ENCODE peak calls at places on chromosomes 16 and 17, in eight cellular contexts. One of them, this sample, is unnamed. For H3K27me3, the result is how much of the 10 kb centered on the place peaks cover.

GRCh38 chr17:42555122-42555622 is 2.4 kb downstream of the HSD17B1 start:
- DNase-seq in hepatocyte: no peak
- DNase-seq in IMR-90: no peak
- DNase-seq in heart right ventricle: no peak
- DNase-seq in WERI-Rb-1: no peak
- DNase-seq in tibial artery: no peak
- DNase-seq in lung: no peak
- DNase-seq in GM23338: no peak
- DNase-seq in this sample: no peak

GRCh38 chr16:14028207-14028606 is 42.9 kb upstream of the MRTFB start:
- DNase-seq in hepatocyte: no peak
- DNase-seq in IMR-90: no peak
- DNase-seq in heart right ventricle: no peak
- DNase-seq in WERI-Rb-1: no peak
- DNase-seq in tibial artery: no peak
- DNase-seq in lung: no peak
- DNase-seq in GM23338: no peak
- DNase-seq in this sample: no peak

GRCh38 chr17:30376621-30377452 is 1.9 kb upstream of the CPD start:
- DNase-seq in hepatocyte: peak
- DNase-seq in IMR-90: peak
- DNase-seq in heart right ventricle: no peak
- DNase-seq in WERI-Rb-1: no peak
- DNase-seq in tibial artery: no peak
- DNase-seq in lung: peak
- DNase-seq in GM23338: no peak
- DNase-seq in this sample: no peak

GRCh38 chr16:11857161-11857560 is 5.8 kb upstream of the RSL1D1 start:
- DNase-seq in hepatocyte: no peak
- DNase-seq in IMR-90: peak
- DNase-seq in heart right ventricle: no peak
- DNase-seq in WERI-Rb-1: no peak
- DNase-seq in tibial artery: no peak
- DNase-seq in lung: no peak
- DNase-seq in GM23338: no peak
- DNase-seq in this sample: no peak

GRCh38 chr16:61836804-61837398 is 199.3 kb downstream of the CDH8 start:
- DNase-seq in hepatocyte: no peak
- DNase-seq in IMR-90: no peak
- DNase-seq in heart right ventricle: no peak
- DNase-seq in WERI-Rb-1: no peak
- DNase-seq in tibial artery: no peak
- DNase-seq in lung: no peak
- DNase-seq in GM23338: peak
- DNase-seq in this sample: no peak

GRCh38 chr16:64590516-64590915 is 531.3 kb downstream of the CDH11 start:
- DNase-seq in hepatocyte: no peak
- DNase-seq in IMR-90: peak
- DNase-seq in heart right ventricle: no peak
- DNase-seq in WERI-Rb-1: no peak
- DNase-seq in tibial artery: no peak
- DNase-seq in lung: no peak
- DNase-seq in GM23338: no peak
- DNase-seq in this sample: peak

GRCh38 chr17:49916854-49917515 is 52.0 kb upstream of the DLX4 start:
- DNase-seq in hepatocyte: no peak
- DNase-seq in IMR-90: no peak
- DNase-seq in heart right ventricle: no peak
- DNase-seq in WERI-Rb-1: no peak
- DNase-seq in tibial artery: no peak
- DNase-seq in lung: no peak
- DNase-seq in GM23338: no peak
- DNase-seq in this sample: no peak

GRCh38 chr17:1490643-1491405 is 1.7 kb downstream of the MYO1C start:
- DNase-seq in hepatocyte: peak
- DNase-seq in IMR-90: no peak
- DNase-seq in heart right ventricle: peak
- DNase-seq in WERI-Rb-1: peak
- DNase-seq in tibial artery: peak
- DNase-seq in lung: peak
- DNase-seq in GM23338: peak
- DNase-seq in this sample: peak

GRCh38 chr17:71071837-71072236 is 902.5 kb downstream of the KCNJ2 start:
- DNase-seq in hepatocyte: peak
- DNase-seq in IMR-90: peak
- DNase-seq in heart right ventricle: no peak
- DNase-seq in WERI-Rb-1: no peak
- DNase-seq in tibial artery: no peak
- DNase-seq in lung: no peak
- DNase-seq in GM23338: no peak
- DNase-seq in this sample: peak

GRCh38 chr17:7383742-7384488 is 3.0 kb downstream of the TNK1 start:
- DNase-seq in hepatocyte: peak
- DNase-seq in IMR-90: peak
- DNase-seq in heart right ventricle: peak
- DNase-seq in WERI-Rb-1: no peak
- DNase-seq in tibial artery: no peak
- DNase-seq in lung: no peak
- DNase-seq in GM23338: peak
- DNase-seq in this sample: no peak

GRCh38 chr17:83081561-83082201 is 2.3 kb downstream of the METRNL start:
- DNase-seq in hepatocyte: peak
- DNase-seq in IMR-90: peak
- DNase-seq in heart right ventricle: no peak
- DNase-seq in WERI-Rb-1: no peak
- DNase-seq in tibial artery: peak
- DNase-seq in lung: no peak
- DNase-seq in GM23338: no peak
- DNase-seq in this sample: no peak

GRCh38 chr17:63911657-63912100 is 621 bp upstream of the CSHL1 start:
- DNase-seq in hepatocyte: peak
- DNase-seq in IMR-90: peak
- DNase-seq in heart right ventricle: no peak
- DNase-seq in WERI-Rb-1: peak
- DNase-seq in tibial artery: no peak
- DNase-seq in lung: no peak
- DNase-seq in GM23338: peak
- DNase-seq in this sample: peak

GRCh38 chr17:74866198-74866835 is 6.5 kb downstream of the FDXR start:
- DNase-seq in hepatocyte: no peak
- DNase-seq in IMR-90: no peak
- DNase-seq in heart right ventricle: no peak
- DNase-seq in WERI-Rb-1: no peak
- DNase-seq in tibial artery: no peak
- DNase-seq in lung: no peak
- DNase-seq in GM23338: no peak
- DNase-seq in this sample: no peak

GRCh38 chr16:8262299-8262698 is 328.0 kb downstream of the TMEM114 start:
- DNase-seq in hepatocyte: peak
- DNase-seq in IMR-90: no peak
- DNase-seq in heart right ventricle: no peak
- DNase-seq in WERI-Rb-1: no peak
- DNase-seq in tibial artery: no peak
- DNase-seq in lung: no peak
- DNase-seq in GM23338: no peak
- DNase-seq in this sample: no peak

GRCh38 chr17:74777884-74778490 is 1.8 kb upstream of the NAT9 start:
- DNase-seq in hepatocyte: no peak
- DNase-seq in IMR-90: no peak
- DNase-seq in heart right ventricle: no peak
- DNase-seq in WERI-Rb-1: no peak
- DNase-seq in tibial artery: no peak
- DNase-seq in lung: no peak
- DNase-seq in GM23338: no peak
- DNase-seq in this sample: no peak

GRCh38 chr17:4980644-4981216 is 6.7 kb downstream of the CAMTA2 start:
- DNase-seq in hepatocyte: peak
- DNase-seq in IMR-90: peak
- DNase-seq in heart right ventricle: no peak
- DNase-seq in WERI-Rb-1: peak
- DNase-seq in tibial artery: no peak
- DNase-seq in lung: no peak
- DNase-seq in GM23338: peak
- DNase-seq in this sample: peak

GRCh38 chr16:23061669-23062068 is 87.6 kb downstream of the USP31 start:
- DNase-seq in hepatocyte: no peak
- DNase-seq in IMR-90: peak
- DNase-seq in heart right ventricle: no peak
- DNase-seq in WERI-Rb-1: no peak
- DNase-seq in tibial artery: no peak
- DNase-seq in lung: no peak
- DNase-seq in GM23338: no peak
- DNase-seq in this sample: no peak
- H3K27me3 ChIP-seq in hepatocyte: under half
- H3K27me3 ChIP-seq in IMR-90: under half
- H3K27me3 ChIP-seq in heart right ventricle: under half
- H3K27me3 ChIP-seq in WERI-Rb-1: under half
- H3K27me3 ChIP-seq in tibial artery: under half
- H3K27me3 ChIP-seq in lung: under half
- H3K27me3 ChIP-seq in GM23338: under half
- H3K27me3 ChIP-seq in this sample: under half

GRCh38 chr17:48178327-48178726 is 70.8 kb downstream of the SNX11 start:
- DNase-seq in hepatocyte: no peak
- DNase-seq in IMR-90: no peak
- DNase-seq in heart right ventricle: no peak
- DNase-seq in WERI-Rb-1: no peak
- DNase-seq in tibial artery: no peak
- DNase-seq in lung: no peak
- DNase-seq in GM23338: no peak
- DNase-seq in this sample: no peak
- TF ChIP-seq CTCF in hepatocyte: no peak
- TF ChIP-seq CTCF in IMR-90: no peak
- TF ChIP-seq CTCF in heart right ventricle: no peak
- TF ChIP-seq CTCF in WERI-Rb-1: no peak
- TF ChIP-seq CTCF in tibial artery: no peak
- TF ChIP-seq CTCF in lung: no peak
- TF ChIP-seq CTCF in GM23338: no peak
- TF ChIP-seq CTCF in this sample: no peak

DNA sequence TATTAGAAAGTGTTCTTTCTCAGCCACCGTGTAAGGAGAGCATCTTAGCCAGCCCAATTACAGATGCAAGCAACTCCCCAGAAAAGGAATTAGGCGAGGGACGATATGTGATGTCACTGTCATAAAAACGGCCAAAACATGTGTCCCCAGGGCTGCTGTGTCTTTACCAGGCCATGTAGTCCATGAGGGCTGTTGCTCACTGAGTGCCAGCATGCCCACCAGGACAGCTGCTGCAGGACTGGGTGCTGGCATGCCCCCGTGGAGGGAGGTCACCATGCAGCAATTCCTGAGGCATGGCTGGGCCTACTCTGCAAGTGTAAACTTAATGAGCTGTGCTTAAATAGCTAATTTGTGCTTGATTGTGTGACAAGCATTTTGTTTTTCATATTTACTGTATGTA is 156.9 kb downstream of the LGALS9B start:
- DNase-seq in hepatocyte: no peak
- DNase-seq in IMR-90: no peak
- DNase-seq in heart right ventricle: no peak
- DNase-seq in WERI-Rb-1: no peak
- DNase-seq in tibial artery: no peak
- DNase-seq in lung: no peak
- DNase-seq in GM23338: no peak
- DNase-seq in this sample: no peak
- H3K27me3 ChIP-seq in hepatocyte: under half
- H3K27me3 ChIP-seq in IMR-90: under half
- H3K27me3 ChIP-seq in heart right ventricle: under half
- H3K27me3 ChIP-seq in WERI-Rb-1: under half
- H3K27me3 ChIP-seq in tibial artery: under half
- H3K27me3 ChIP-seq in lung: under half
- H3K27me3 ChIP-seq in GM23338: under half
- H3K27me3 ChIP-seq in this sample: under half

DNA sequence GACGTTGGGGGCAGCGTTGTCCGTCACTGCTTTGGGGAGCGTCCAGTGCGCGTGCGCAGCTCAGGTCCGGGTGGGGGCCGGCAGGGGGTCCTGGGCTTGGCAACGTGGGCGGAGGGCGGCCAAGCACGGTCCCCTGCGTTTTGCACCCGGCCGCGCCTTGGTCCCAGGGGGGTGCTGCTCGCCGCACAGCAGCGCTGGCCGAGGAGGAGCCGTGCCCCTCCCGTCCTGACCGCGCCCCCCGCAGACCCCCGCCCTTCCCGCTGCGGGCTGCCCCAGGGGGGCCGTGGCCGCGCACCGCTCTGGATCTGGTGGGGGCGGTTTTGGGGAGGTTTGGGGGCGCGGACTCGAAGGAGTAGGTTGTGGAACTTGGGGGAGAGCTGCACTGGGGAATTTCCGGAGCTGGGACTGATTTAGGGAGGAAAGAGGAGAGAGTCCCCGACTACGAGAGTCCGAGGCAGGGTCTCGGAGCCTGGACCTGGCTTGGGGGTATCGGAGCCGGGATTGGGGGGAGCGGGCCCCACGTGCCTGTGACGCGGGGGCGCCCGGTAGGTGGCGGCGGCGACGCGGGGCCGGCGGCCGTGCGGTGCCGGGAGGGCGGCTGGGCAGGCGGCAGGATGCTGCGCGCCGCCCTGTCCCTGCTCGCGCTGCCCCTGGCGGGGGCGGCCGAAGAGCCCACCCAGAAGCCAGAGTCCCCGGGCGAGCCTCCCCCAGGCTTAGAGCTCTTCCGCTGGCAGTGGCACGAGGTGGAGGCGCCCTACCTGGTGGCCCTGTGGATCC is at the start of gene SLC9A5:
- DNase-seq in hepatocyte: peak
- DNase-seq in IMR-90: no peak
- DNase-seq in heart right ventricle: peak
- DNase-seq in WERI-Rb-1: peak
- DNase-seq in tibial artery: peak
- DNase-seq in lung: no peak
- DNase-seq in GM23338: peak
- DNase-seq in this sample: no peak
- TF ChIP-seq CTCF in hepatocyte: peak
- TF ChIP-seq CTCF in IMR-90: peak
- TF ChIP-seq CTCF in heart right ventricle: no peak
- TF ChIP-seq CTCF in WERI-Rb-1: peak
- TF ChIP-seq CTCF in tibial artery: no peak
- TF ChIP-seq CTCF in lung: no peak
- TF ChIP-seq CTCF in GM23338: no peak
- TF ChIP-seq CTCF in this sample: peak

GRCh38 chr17:48601528-48602430 is 3.0 kb downstream of the HOXB6 start:
- DNase-seq in hepatocyte: peak
- DNase-seq in IMR-90: no peak
- DNase-seq in heart right ventricle: no peak
- DNase-seq in WERI-Rb-1: no peak
- DNase-seq in tibial artery: no peak
- DNase-seq in lung: no peak
- DNase-seq in GM23338: no peak
- DNase-seq in this sample: no peak
- H3K27me3 ChIP-seq in hepatocyte: half or more
- H3K27me3 ChIP-seq in IMR-90: under half
- H3K27me3 ChIP-seq in heart right ventricle: half or more
- H3K27me3 ChIP-seq in WERI-Rb-1: half or more
- H3K27me3 ChIP-seq in tibial artery: under half
- H3K27me3 ChIP-seq in lung: under half
- H3K27me3 ChIP-seq in GM23338: half or more
- H3K27me3 ChIP-seq in this sample: half or more

GRCh38 chr17:81176656-81177055 is 10.6 kb upstream of the AATK start:
- DNase-seq in hepatocyte: no peak
- DNase-seq in IMR-90: peak
- DNase-seq in heart right ventricle: no peak
- DNase-seq in WERI-Rb-1: no peak
- DNase-seq in tibial artery: no peak
- DNase-seq in lung: no peak
- DNase-seq in GM23338: no peak
- DNase-seq in this sample: peak
- TF ChIP-seq CTCF in hepatocyte: no peak
- TF ChIP-seq CTCF in IMR-90: no peak
- TF ChIP-seq CTCF in heart right ventricle: no peak
- TF ChIP-seq CTCF in WERI-Rb-1: no peak
- TF ChIP-seq CTCF in tibial artery: no peak
- TF ChIP-seq CTCF in lung: no peak
- TF ChIP-seq CTCF in GM23338: no peak
- TF ChIP-seq CTCF in this sample: no peak